ENCODE peak calls at places on chromosomes 5 and 9, in four cellular contexts. One of them, this sample, is unnamed.

GRCh38 chr9:116112236-116112635 is 41.4 kb upstream of the PAPPA start:
- DNase-seq in right atrium auricular region: no peak
- DNase-seq in stimulated activated CD4-positive, alpha-beta T cell treated with anti-CD3 and anti-CD28 coated beads, Interleukin-4, amount 100 ng/mL, for 24 hours: no peak
- DNase-seq in NCI-H1105: no peak
- DNase-seq in this sample: no peak

GRCh38 chr5:24363789-24364534 is 280.8 kb downstream of the CDH10 start:
- DNase-seq in NCI-H1105: peak; percentile 74
- DNase-seq in stimulated activated CD4-positive, alpha-beta T cell treated with anti-CD3 and anti-CD28 coated beads, Interleukin-4, amount 100 ng/mL, for 24 hours: no peak
- DNase-seq in right atrium auricular region: no peak
- DNase-seq in this sample: no peak

GRCh38 chr9:33381231-33381791 is 21.1 kb downstream of the AQP7 start:
- DNase-seq in NCI-H1105: no peak
- DNase-seq in stimulated activated CD4-positive, alpha-beta T cell treated with anti-CD3 and anti-CD28 coated beads, Interleukin-4, amount 100 ng/mL, for 24 hours: no peak
- DNase-seq in right atrium auricular region: no peak
- DNase-seq in this sample: peak; percentile 61

GRCh38 chr9:16526380-16526779 is 344.1 kb downstream of the BNC2 start:
- DNase-seq in stimulated activated CD4-positive, alpha-beta T cell treated with anti-CD3 and anti-CD28 coated beads, Interleukin-4, amount 100 ng/mL, for 24 hours: no peak
- DNase-seq in NCI-H1105: no peak
- DNase-seq in right atrium auricular region: no peak
- DNase-seq in this sample: no peak

GRCh38 chr5:141760193-141760592 is 78.2 kb upstream of the ARAP3 start:
- DNase-seq in stimulated activated CD4-positive, alpha-beta T cell treated with anti-CD3 and anti-CD28 coated beads, Interleukin-4, amount 100 ng/mL, for 24 hours: no peak
- DNase-seq in right atrium auricular region: no peak
- DNase-seq in NCI-H1105: no peak
- DNase-seq in this sample: no peak

GRCh38 chr5:117131048-117131679 is 556.5 kb upstream of the SEMA6A start:
- DNase-seq in NCI-H1105: peak; percentile 17
- DNase-seq in stimulated activated CD4-positive, alpha-beta T cell treated with anti-CD3 and anti-CD28 coated beads, Interleukin-4, amount 100 ng/mL, for 24 hours: no peak
- DNase-seq in right atrium auricular region: no peak
- DNase-seq in this sample: no peak

GRCh38 chr5:94698189-94698588 is 79.7 kb downstream of the SLF1 start:
- DNase-seq in right atrium auricular region: no peak
- DNase-seq in stimulated activated CD4-positive, alpha-beta T cell treated with anti-CD3 and anti-CD28 coated beads, Interleukin-4, amount 100 ng/mL, for 24 hours: no peak
- DNase-seq in NCI-H1105: no peak
- DNase-seq in this sample: no peak

GRCh38 chr9:95268681-95269080 is 48.8 kb downstream of the FANCC start:
- DNase-seq in right atrium auricular region: no peak
- DNase-seq in stimulated activated CD4-positive, alpha-beta T cell treated with anti-CD3 and anti-CD28 coated beads, Interleukin-4, amount 100 ng/mL, for 24 hours: no peak
- DNase-seq in NCI-H1105: peak; percentile 74
- DNase-seq in this sample: no peak

GRCh38 chr9:83701286-83701685 is 6.5 kb downstream of the UBQLN1 start:
- DNase-seq in right atrium auricular region: no peak
- DNase-seq in NCI-H1105: no peak
- DNase-seq in stimulated activated CD4-positive, alpha-beta T cell treated with anti-CD3 and anti-CD28 coated beads, Interleukin-4, amount 100 ng/mL, for 24 hours: no peak
- DNase-seq in this sample: no peak

GRCh38 chr5:117161718-117162386 is 587.2 kb upstream of the SEMA6A start:
- DNase-seq in right atrium auricular region: no peak
- DNase-seq in NCI-H1105: no peak
- DNase-seq in stimulated activated CD4-positive, alpha-beta T cell treated with anti-CD3 and anti-CD28 coated beads, Interleukin-4, amount 100 ng/mL, for 24 hours: no peak
- DNase-seq in this sample: no peak

GRCh38 chr5:149761461-149761860 is 31.4 kb downstream of the PPARGC1B start:
- DNase-seq in stimulated activated CD4-positive, alpha-beta T cell treated with anti-CD3 and anti-CD28 coated beads, Interleukin-4, amount 100 ng/mL, for 24 hours: no peak
- DNase-seq in NCI-H1105: no peak
- DNase-seq in right atrium auricular region: no peak
- DNase-seq in this sample: no peak

GRCh38 chr9:86968258-86968920 is 21.1 kb upstream of the GAS1 start:
- DNase-seq in right atrium auricular region: no peak
- DNase-seq in NCI-H1105: no peak
- DNase-seq in stimulated activated CD4-positive, alpha-beta T cell treated with anti-CD3 and anti-CD28 coated beads, Interleukin-4, amount 100 ng/mL, for 24 hours: no peak
- DNase-seq in this sample: no peak

GRCh38 chr5:105501315-105501714 is 1938.7 kb upstream of the NUDT12 start:
- DNase-seq in stimulated activated CD4-positive, alpha-beta T cell treated with anti-CD3 and anti-CD28 coated beads, Interleukin-4, amount 100 ng/mL, for 24 hours: no peak
- DNase-seq in NCI-H1105: no peak
- DNase-seq in right atrium auricular region: no peak
- DNase-seq in this sample: no peak

GRCh38 chr9:129145841-129146292 is 32.2 kb downstream of the IER5L start:
- DNase-seq in NCI-H1105: no peak
- DNase-seq in stimulated activated CD4-positive, alpha-beta T cell treated with anti-CD3 and anti-CD28 coated beads, Interleukin-4, amount 100 ng/mL, for 24 hours: no peak
- DNase-seq in right atrium auricular region: peak; percentile 70
- DNase-seq in this sample: peak; percentile 88

GRCh38 chr9:31137151-31137849 is 1247.1 kb upstream of the ACO1 start:
- DNase-seq in stimulated activated CD4-positive, alpha-beta T cell treated with anti-CD3 and anti-CD28 coated beads, Interleukin-4, amount 100 ng/mL, for 24 hours: no peak
- DNase-seq in right atrium auricular region: no peak
- DNase-seq in NCI-H1105: no peak
- DNase-seq in this sample: no peak

GRCh38 chr9:127449332-127449966 is 1.8 kb downstream of the RPL12 start:
- DNase-seq in stimulated activated CD4-positive, alpha-beta T cell treated with anti-CD3 and anti-CD28 coated beads, Interleukin-4, amount 100 ng/mL, for 24 hours: no peak
- DNase-seq in NCI-H1105: no peak
- DNase-seq in right atrium auricular region: no peak
- DNase-seq in this sample: no peak

This sample was measured in sigmoid colon.